ENCODE peak calls at places on chromosomes 12 and 14, in nine cellular contexts. U is dorsolateral prefrontal cortex, H is body of pancreas, P is fibroblast of lung, B is lung, V is H9, S is stomach, K is lower lobe of right lung, Z is ovary. I is an unnamed sample.
A peak's percentile ranks its signal among the peaks of the same experiment; 100 is the strongest.

GRCh38 chr12:28035483-28035882 is 63.0 kb upstream of the PTHLH start:
- DNase-seq in K (no peak), S (no peak), U (no peak), V (no peak), Z (no peak), H (no peak), B (no peak), P (peak; percentile 83), I (no peak)

GRCh38 chr12:128829870-128830504 is 6.2 kb upstream of the SLC15A4 start:
- DNase-seq in K (peak; percentile 47), V (no peak), B (no peak), P (no peak), H (no peak), S (peak; percentile 25), U (no peak), Z (no peak), I (no peak)

GRCh38 chr12:77943466-77943865 is 112.8 kb downstream of the NAV3 start:
- DNase-seq in K (no peak), U (no peak), B (no peak), P (peak; percentile 86), H (no peak), Z (no peak), S (no peak), V (no peak), I (no peak)

GRCh38 chr12:71756054-71756675 is 1.5 kb downstream of the RAB21 start:
- DNase-seq in V (no peak), S (no peak), Z (no peak), K (no peak), U (no peak), P (no peak), B (no peak), H (no peak), I (peak; percentile 13)

GRCh38 chr12:89384050-89384749 is 31.9 kb upstream of the DUSP6 start:
- DNase-seq in Z (peak; percentile 22), S (peak; percentile 62), K (peak; percentile 56), P (peak; percentile 93), V (peak; percentile 73), H (peak; percentile 27), B (peak; percentile 42), U (peak; percentile 41), I (peak; percentile 36)

GRCh38 chr12:115934877-115935276 is 342.6 kb downstream of the MED13L start:
- DNase-seq in Z (no peak), U (no peak), P (no peak), V (no peak), B (no peak), K (no peak), S (no peak), H (no peak), I (no peak)

GRCh38 chr12:127125607-127126259 is 1141.2 kb upstream of the TMEM132C start:
- DNase-seq in V (no peak), B (no peak), K (no peak), Z (no peak), H (no peak), U (no peak), S (no peak), P (peak; percentile 4), I (peak; percentile 20)

GRCh38 chr12:109519787-109520186 is 42.4 kb downstream of the UBE3B start:
- DNase-seq in H (no peak), P (no peak), K (no peak), S (no peak), B (no peak), Z (no peak), U (no peak), V (no peak), I (no peak)

GRCh38 chr12:54593135-54593534 is 4.7 kb upstream of the PPP1R1A start:
- DNase-seq in S (no peak), P (no peak), U (no peak), K (no peak), V (no peak), Z (no peak), B (no peak), H (no peak), I (no peak)

GRCh38 chr12:29992366-29992765 is 208.6 kb upstream of the TMTC1 start:
- DNase-seq in U (no peak), P (no peak), K (no peak), Z (no peak), B (no peak), H (no peak), V (no peak), S (no peak), I (no peak)

GRCh38 chr12:14238224-14238792 is 127.2 kb upstream of the ATF7IP start:
- DNase-seq in Z (no peak), P (peak; percentile 72), V (no peak), B (no peak), S (no peak), U (no peak), H (no peak), K (no peak), I (peak; percentile 63)

GRCh38 chr14:67934087-67934486 is 114.5 kb downstream of the RAD51B start:
- DNase-seq in B (peak; percentile 33), H (peak; percentile 20), V (peak; percentile 74), K (no peak), S (no peak), Z (peak; percentile 26), U (no peak), P (peak; percentile 93), I (peak; percentile 93)

GRCh38 chr12:108125073-108125472 is 4.0 kb upstream of the WSCD2 start:
- DNase-seq in V (no peak), S (no peak), K (no peak), Z (no peak), P (no peak), U (no peak), H (no peak), B (no peak), I (no peak)

GRCh38 chr12:108121353-108121752 is 7.7 kb upstream of the WSCD2 start:
- DNase-seq in P (no peak), H (no peak), V (no peak), K (no peak), B (no peak), U (no peak), S (no peak), Z (no peak), I (no peak)

GRCh38 chr12:108122072-108122471 is 7.0 kb upstream of the WSCD2 start:
- DNase-seq in V (no peak), B (no peak), P (no peak), S (no peak), Z (no peak), K (no peak), H (no peak), U (no peak), I (no peak)

GRCh38 chr12:108122644-108123043 is 6.4 kb upstream of the WSCD2 start:
- DNase-seq in H (no peak), B (no peak), V (no peak), Z (no peak), S (no peak), U (no peak), P (no peak), K (no peak), I (no peak)

GRCh38 chr12:108123382-108123781 is 5.7 kb upstream of the WSCD2 start:
- DNase-seq in K (no peak), V (no peak), Z (no peak), U (no peak), S (no peak), B (no peak), H (no peak), P (no peak), I (no peak)
- TF ChIP-seq CTCF in K (no peak), V (no peak), Z (no peak), U (no peak), S (no peak), B (no peak), H (no peak), P (no peak), I (no peak)

GRCh38 chr14:73460691-73461127 is 2.4 kb upstream of the NUMB start:
- DNase-seq in U (no peak), S (no peak), V (no peak), B (peak; percentile 27), H (no peak), Z (no peak), P (peak; percentile 56), K (no peak), I (no peak)
- H3K27ac ChIP-seq in U (peak overlapping the region; percentile 33), S (peak overlapping the region; percentile 81), V (no peak overlapping the region), B (no peak overlapping the region), H (peak overlapping the region; percentile 71), Z (no peak overlapping the region), P (no peak overlapping the region), K (no peak overlapping the region), I (peak overlapping the region; percentile 53)

DNA sequence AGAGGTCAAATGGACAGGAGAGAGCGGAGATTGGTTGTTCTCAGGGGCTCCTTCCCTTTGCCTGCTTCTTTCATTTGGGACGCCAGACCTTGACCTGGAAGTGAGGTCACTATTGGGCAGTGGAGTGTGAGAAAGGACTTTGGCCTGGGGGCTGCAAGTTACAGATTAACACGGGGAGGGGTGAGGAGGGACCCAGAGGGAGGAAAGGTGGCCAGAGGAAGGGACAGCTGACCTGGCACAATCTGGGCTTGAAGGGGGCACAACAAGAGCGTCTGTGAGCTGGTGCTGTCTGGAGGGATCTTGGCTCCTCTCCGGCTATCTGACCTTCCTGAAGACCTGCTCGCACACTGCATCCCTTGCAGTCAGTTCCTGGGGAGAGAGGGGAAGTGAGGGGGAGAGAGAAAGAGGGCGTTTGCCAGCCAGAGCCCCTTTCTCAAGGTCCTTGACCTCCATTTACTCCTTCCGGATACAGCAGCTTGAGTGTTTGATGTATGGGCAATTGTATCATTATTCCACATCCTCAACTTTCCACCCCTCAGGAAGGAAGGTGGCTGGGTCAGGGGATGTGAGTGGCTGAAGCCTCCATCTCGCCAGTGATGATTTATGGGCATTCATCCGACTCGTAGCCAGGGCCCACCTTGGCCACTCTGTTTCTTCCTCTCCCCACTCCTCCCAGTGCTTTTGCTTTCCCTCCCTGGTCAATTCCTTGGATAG is 4.7 kb downstream of the RBP5 start:
- DNase-seq in H (no peak), S (no peak), Z (no peak), K (no peak), U (no peak), V (no peak), B (no peak), P (no peak), I (no peak)
- H3K27me3 ChIP-seq in H (no peaks in the 10 kb centered on the region), S (no peaks in the 10 kb centered on the region), Z (no peaks in the 10 kb centered on the region), K (no peaks in the 10 kb centered on the region), U (no peaks in the 10 kb centered on the region), V (no peaks in the 10 kb centered on the region), B (no peaks in the 10 kb centered on the region), P (no peaks in the 10 kb centered on the region), I (peaks cover 10% of the 10 kb centered on the region)

GRCh38 chr14:24092960-24093900 is 881 bp upstream of the PCK2 start:
- DNase-seq in S (no peak), H (no peak), Z (no peak), B (no peak), V (no peak), U (no peak), K (no peak), P (no peak), I (no peak)

GRCh38 chr14:24094839-24095195 is 706 bp downstream of the PCK2 start:
- DNase-seq in K (no peak), V (no peak), Z (no peak), B (no peak), P (no peak), H (peak; percentile 39), U (no peak), S (no peak), I (no peak)

GRCh38 chr14:24095196-24096068 is 1.3 kb downstream of the PCK2 start:
- DNase-seq in P (peak; percentile 62), B (peak; percentile 65), H (no peak), Z (no peak), V (peak; percentile 87), U (no peak), S (no peak), K (peak; percentile 82), I (peak; percentile 9)

GRCh38 chr14:24092110-24092959 is 1.8 kb upstream of the PCK2 start:
- DNase-seq in Z (no peak), S (peak; percentile 65), H (peak; percentile 48), K (no peak), P (no peak), V (no peak), U (no peak), B (no peak), I (no peak)

GRCh38 chr14:24093901-24094838 is at the start of gene PCK2:
- DNase-seq in B (peak; percentile 96), S (peak; percentile 94), U (peak; percentile 67), V (peak; percentile 99), K (peak; percentile 98), Z (peak; percentile 75), H (peak; percentile 95), P (peak; percentile 92), I (peak; percentile 96)
- TF ChIP-seq CTCF in B (no peak), S (peak; percentile 8), U (no peak), V (no peak), K (peak; percentile 5), Z (peak; percentile 52), H (peak; percentile 37), P (peak; percentile 26), I (peak; percentile 12)